ENCODE peak calls at places on chromosomes 3 and 15, in six cellular contexts. L, E, W, R, Y and N are unnamed samples.
A peak's percentile ranks its signal among the peaks of the same experiment; 100 is the strongest.

GRCh38 chr3:133992951-133993595 is 36.7 kb downstream of the SLCO2A1 start:
- DNase-seq in L (peak; percentile 17), E (no peak), W (no peak), R (no peak), Y (no peak), N (no peak)

GRCh38 chr3:46673151-46674030 is 20.1 kb downstream of the ALS2CL start:
- DNase-seq in L (no peak), E (no peak), W (no peak), R (no peak), Y (no peak), N (no peak)

GRCh38 chr15:73826711-73827243 is 46.6 kb upstream of the TBC1D21 start:
- DNase-seq in L (no peak), E (no peak), W (no peak), R (no peak), Y (no peak), N (no peak)

GRCh38 chr3:196159952-196160804 is 51.0 kb downstream of the ZDHHC19 start:
- DNase-seq in L (peak; percentile 69), E (peak; percentile 46), W (peak; percentile 93), R (no peak), Y (peak; percentile 69), N (no peak)

GRCh38 chr3:195818301-195818700 is 6.6 kb upstream of the MUC4 start:
- DNase-seq in L (no peak), E (no peak), W (no peak), R (no peak), Y (no peak), N (no peak)

GRCh38 chr3:127411083-127411727 is 123.4 kb upstream of the PRR20G start:
- DNase-seq in L (peak; percentile 44), E (no peak), W (no peak), R (no peak), Y (peak; percentile 45), N (no peak)

GRCh38 chr3:73094951-73095350 is 33.5 kb downstream of the EBLN2 start:
- DNase-seq in L (peak; percentile 78), E (no peak), W (no peak), R (no peak), Y (peak; percentile 71), N (no peak)

GRCh38 chr15:69579950-69580618 is 127.5 kb downstream of the RPLP1 start:
- DNase-seq in L (no peak), E (no peak), W (no peak), R (no peak), Y (no peak), N (no peak)

GRCh38 chr3:112391648-112392047 is 58.7 kb downstream of the CD200 start:
- DNase-seq in L (no peak), E (peak; percentile 70), W (no peak), R (peak; percentile 21), Y (no peak), N (no peak)

GRCh38 chr3:186123012-186123411 is 14.1 kb upstream of the ETV5 start:
- DNase-seq in L (no peak), E (no peak), W (no peak), R (no peak), Y (no peak), N (no peak)

GRCh38 chr15:94487635-94488034 is 256.3 kb downstream of the MCTP2 start:
- DNase-seq in L (no peak), E (no peak), W (no peak), R (no peak), Y (no peak), N (no peak)

GRCh38 chr15:68820205-68820588 is 498 bp downstream of the ANP32A start:
- DNase-seq in L (no peak), E (peak; percentile 66), W (no peak), R (no peak), Y (no peak), N (no peak)

GRCh38 chr15:98745179-98745578 is 96.8 kb downstream of the IGF1R start:
- DNase-seq in L (no peak), E (no peak), W (no peak), R (no peak), Y (no peak), N (no peak)

GRCh38 chr3:105328338-105328730 is 38.4 kb upstream of the ALCAM start:
- DNase-seq in L (no peak), E (no peak), W (no peak), R (no peak), Y (no peak), N (no peak)

GRCh38 chr3:86629511-86629910 is 361.4 kb downstream of the VGLL3 start:
- DNase-seq in L (no peak), E (no peak), W (no peak), R (no peak), Y (no peak), N (no peak)

GRCh38 chr15:55993111-55993803 is at the start of gene NEDD4:
- DNase-seq in L (peak; percentile 85), E (peak; percentile 92), W (peak; percentile 86), R (peak; percentile 79), Y (peak; percentile 85), N (peak; percentile 79)

GRCh38 chr3:184539801-184540440 is 21.7 kb upstream of the EPHB3 start:
- DNase-seq in L (peak; percentile 80), E (no peak), W (no peak), R (no peak), Y (peak; percentile 65), N (no peak)

GRCh38 chr3:107845355-107846281 is 245.2 kb downstream of the CD47 start:
- DNase-seq in L (no peak), E (no peak), W (peak; percentile 21), R (no peak), Y (no peak), N (no peak)

GRCh38 chr15:41043276-41043675 is 72.8 kb downstream of the INO80 start:
- DNase-seq in L (no peak), E (peak; percentile 52), W (peak; percentile 67), R (no peak), Y (no peak), N (no peak)

GRCh38 chr15:31280037-31280830 is 46.4 kb upstream of the KLF13 start:
- DNase-seq in L (peak; percentile 29), E (no peak), W (no peak), R (no peak), Y (peak; percentile 43), N (no peak)

GRCh38 chr3:11845661-11846060 is 1.0 kb downstream of the TAMM41 start:
- DNase-seq in L (no peak), E (no peak), W (no peak), R (no peak), Y (no peak), N (no peak)

GRCh38 chr15:32657198-32657886 is 15.8 kb downstream of the SCG5 start:
- DNase-seq in L (no peak), E (no peak), W (no peak), R (no peak), Y (peak; percentile 13), N (no peak)

GRCh38 chr15:59657635-59658125 is 365 bp upstream of the GTF2A2 start:
- DNase-seq in L (peak; percentile 34), E (no peak), W (no peak), R (peak; percentile 83), Y (peak; percentile 48), N (no peak)
- H3K23ac ChIP-seq in L (no peak overlapping the region), E (no peak overlapping the region), W (no peak overlapping the region), R (no peak overlapping the region), Y (no peak overlapping the region), N (peak overlapping the region; percentile 94)

DNA sequence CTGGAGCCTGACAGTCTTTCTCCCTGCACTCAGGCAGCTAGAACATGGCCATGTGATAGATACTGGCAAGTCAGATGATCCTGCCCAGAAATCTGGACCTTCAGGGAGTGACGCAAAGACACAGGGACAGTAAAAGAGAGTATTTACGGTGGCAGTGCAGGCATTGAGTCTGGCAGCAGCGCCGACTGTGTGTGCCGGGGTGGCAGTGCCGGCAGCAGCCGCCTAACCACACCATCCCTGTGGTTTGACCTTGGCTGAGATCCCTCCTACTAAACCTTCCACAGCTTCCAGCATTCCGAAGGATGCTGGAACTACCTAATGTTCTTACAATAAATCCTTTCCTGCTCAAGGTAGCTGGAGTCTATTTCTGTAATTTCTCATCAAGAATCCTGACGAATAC is 4.6 kb upstream of the TSPAN3 start:
- DNase-seq in L (no peak), E (no peak), W (no peak), R (no peak), Y (no peak), N (no peak)
- H4K91ac ChIP-seq in L (no peak overlapping the region), E (no peak overlapping the region), W (no peak overlapping the region), R (no peak overlapping the region), Y (no peak overlapping the region), N (no peak overlapping the region)

GRCh38 chr3:174242311-174243041 is 616.7 kb upstream of the NAALADL2 start:
- DNase-seq in L (no peak), E (no peak), W (no peak), R (no peak), Y (no peak), N (no peak)

GRCh38 chr3:174243194-174243593 is 615.9 kb upstream of the NAALADL2 start:
- DNase-seq in L (no peak), E (peak; percentile 76), W (peak; percentile 30), R (no peak), Y (no peak), N (no peak)

GRCh38 chr3:174253221-174253620 is 605.9 kb upstream of the NAALADL2 start:
- DNase-seq in L (no peak), E (no peak), W (no peak), R (no peak), Y (no peak), N (no peak)

GRCh38 chr3:174251696-174252095 is 607.4 kb upstream of the NAALADL2 start:
- DNase-seq in L (no peak), E (no peak), W (no peak), R (no peak), Y (no peak), N (no peak)

DNA sequence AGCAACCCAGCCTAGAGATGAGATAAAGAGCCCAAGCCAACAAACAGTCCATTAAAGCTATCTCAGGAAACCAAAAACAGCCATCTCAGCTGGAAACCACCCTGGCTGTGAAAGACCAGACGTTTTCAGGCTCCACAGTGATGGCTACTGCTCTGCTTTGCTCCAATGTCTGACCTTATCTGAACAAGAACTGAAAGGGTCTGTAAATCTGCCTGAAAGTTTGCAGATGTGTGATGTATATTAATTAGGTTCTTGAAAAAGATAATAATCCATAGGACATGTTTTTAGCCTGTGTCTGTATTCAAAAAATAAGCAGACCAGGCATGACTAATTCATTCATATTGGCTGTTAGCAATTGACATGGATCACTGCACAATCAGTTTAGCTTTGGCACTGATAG is 611.5 kb upstream of the NAALADL2 start:
- DNase-seq in L (no peak), E (no peak), W (no peak), R (no peak), Y (no peak), N (no peak)
- H3K18ac ChIP-seq in L (no peak overlapping the region), E (no peak overlapping the region), W (no peak overlapping the region), R (no peak overlapping the region), Y (no peak overlapping the region), N (no peak overlapping the region)

DNA sequence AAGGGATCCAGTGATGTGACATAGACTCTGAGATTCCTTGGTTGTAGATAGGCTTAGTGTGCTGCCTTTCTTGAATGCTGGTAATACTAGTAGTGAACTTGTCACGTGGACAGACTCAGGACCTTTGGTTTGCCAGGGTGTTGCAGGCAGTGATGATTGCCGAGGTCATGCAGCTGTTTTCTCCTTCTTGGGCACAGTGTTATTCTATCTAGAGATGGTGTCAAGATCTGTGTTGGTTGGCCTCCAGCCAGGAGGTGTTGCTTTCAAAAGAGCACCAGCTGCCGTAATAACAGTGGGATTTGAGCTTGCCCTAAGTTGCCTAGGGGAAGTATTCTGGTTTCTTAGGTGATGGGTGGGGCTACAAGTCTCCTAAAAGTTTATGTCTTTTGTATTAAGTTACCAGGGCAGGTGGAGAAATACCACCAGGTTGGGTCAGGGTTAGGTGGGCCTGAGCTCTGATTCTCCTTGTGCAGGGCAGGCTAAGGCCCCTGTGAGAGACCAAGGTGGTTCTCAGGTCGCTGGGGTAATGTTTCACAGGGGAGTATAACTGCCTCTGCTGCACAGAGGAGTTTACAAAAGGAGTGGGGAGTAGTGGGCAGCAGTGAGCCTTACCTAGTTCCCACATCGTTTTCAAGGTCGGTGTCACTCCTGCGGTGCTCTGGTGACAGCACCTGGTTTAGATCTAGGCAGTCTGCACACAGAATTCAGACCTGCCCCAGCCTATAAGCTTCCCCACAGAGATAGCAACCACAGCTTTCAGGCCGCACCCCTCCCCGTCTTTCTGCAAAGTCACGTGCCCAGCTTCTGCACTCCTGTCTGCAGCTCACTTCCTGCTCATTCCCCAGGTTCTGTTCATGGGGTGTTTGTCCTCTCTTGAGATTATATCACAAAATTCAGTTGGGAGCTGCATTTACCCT is 350.3 kb downstream of the DOCK3 start:
- DNase-seq in L (peak; percentile 27), E (no peak), W (no peak), R (no peak), Y (no peak), N (no peak)
- H3K23ac ChIP-seq in L (no peak overlapping the region), E (no peak overlapping the region), W (no peak overlapping the region), R (no peak overlapping the region), Y (no peak overlapping the region), N (no peak overlapping the region)